ENCODE peak calls at places on chromosomes 5 and 9, in nine cellular contexts. H is HCT116, P is aorta, R is mesenchymal stem cell, T is lung, U is adrenal gland, F is A549, Z is uterus, A is PC-3. C is an unnamed sample. For H3K9me3, the result is how much of the 10 kb centered on the place peaks cover.

GRCh38 chr9:133869674-133870419 is 122.3 kb downstream of the VAV2 start:
- DNase-seq in H (no peak), P (no peak), R (no peak), T (no peak), U (peak), F (no peak), Z (no peak), A (no peak), C (no peak)

GRCh38 chr5:179288101-179288808 is 57.0 kb downstream of the ADAMTS2 start:
- DNase-seq in H (no peak), P (peak), R (no peak), T (no peak), U (no peak), F (no peak), Z (no peak), A (no peak), C (peak)

GRCh38 chr9:102497709-102498108 is 497.4 kb upstream of the CYLC2 start:
- DNase-seq in H (no peak), P (no peak), R (no peak), T (no peak), U (no peak), F (no peak), Z (no peak), A (no peak), C (no peak)

GRCh38 chr9:127105805-127106492 is 16.5 kb downstream of the ANGPTL2 start:
- DNase-seq in H (no peak), P (no peak), R (no peak), T (no peak), U (no peak), F (no peak), Z (no peak), A (no peak), C (peak)

GRCh38 chr9:119307471-119307870 is 61.8 kb downstream of the BRINP1 start:
- DNase-seq in H (no peak), P (no peak), R (no peak), T (no peak), U (no peak), F (no peak), Z (no peak), A (no peak), C (no peak)

GRCh38 chr5:63249960-63250359 is 671.3 kb downstream of the LRRC70 start:
- DNase-seq in H (no peak), P (no peak), R (no peak), T (no peak), U (no peak), F (no peak), Z (no peak), A (peak), C (no peak)

GRCh38 chr9:7841831-7842230 is 42.3 kb upstream of the DMAC1 start:
- DNase-seq in H (no peak), P (no peak), R (no peak), T (no peak), U (no peak), F (no peak), Z (no peak), A (no peak), C (no peak)

GRCh38 chr5:80644900-80645299 is 9.6 kb upstream of the MSH3 start:
- DNase-seq in H (no peak), P (no peak), R (no peak), T (no peak), U (no peak), F (no peak), Z (no peak), A (no peak), C (no peak)

GRCh38 chr5:10596886-10597451 is 33.1 kb downstream of the ANKRD33B start:
- DNase-seq in H (no peak), P (no peak), R (peak), T (no peak), U (no peak), F (no peak), Z (no peak), A (no peak), C (no peak)

GRCh38 chr9:91954841-91955471 is 4.9 kb upstream of the ROR2 start:
- DNase-seq in H (peak), P (no peak), R (peak), T (no peak), U (peak), F (peak), Z (peak), A (peak), C (no peak)

GRCh38 chr5:127236254-127236653 is 54.3 kb upstream of the MEGF10 start:
- DNase-seq in H (no peak), P (no peak), R (peak), T (no peak), U (no peak), F (no peak), Z (no peak), A (no peak), C (no peak)

GRCh38 chr5:35470866-35471265 is 146.8 kb upstream of the SPEF2 start:
- DNase-seq in H (no peak), P (no peak), R (peak), T (no peak), U (peak), F (no peak), Z (peak), A (peak), C (no peak)

GRCh38 chr5:38994329-38994927 is 79.8 kb downstream of the RICTOR start:
- DNase-seq in H (peak), P (no peak), R (peak), T (peak), U (peak), F (peak), Z (peak), A (peak), C (no peak)

GRCh38 chr5:29170609-29171008 is 2022.9 kb upstream of the CDH6 start:
- DNase-seq in H (no peak), P (no peak), R (no peak), T (no peak), U (no peak), F (no peak), Z (no peak), A (no peak), C (no peak)

GRCh38 chr5:29175774-29176173 is 2017.7 kb upstream of the CDH6 start:
- DNase-seq in H (no peak), P (no peak), R (no peak), T (no peak), U (no peak), F (no peak), Z (no peak), A (no peak), C (no peak)

GRCh38 chr5:29169851-29170250 is 2023.6 kb upstream of the CDH6 start:
- DNase-seq in H (no peak), P (no peak), R (no peak), T (no peak), U (no peak), F (no peak), Z (no peak), A (no peak), C (no peak)
- H3K9me3 ChIP-seq in H (under half), P (under half), R (under half), T (under half), U (under half), F (under half), Z (under half), A (under half), C (under half)

DNA sequence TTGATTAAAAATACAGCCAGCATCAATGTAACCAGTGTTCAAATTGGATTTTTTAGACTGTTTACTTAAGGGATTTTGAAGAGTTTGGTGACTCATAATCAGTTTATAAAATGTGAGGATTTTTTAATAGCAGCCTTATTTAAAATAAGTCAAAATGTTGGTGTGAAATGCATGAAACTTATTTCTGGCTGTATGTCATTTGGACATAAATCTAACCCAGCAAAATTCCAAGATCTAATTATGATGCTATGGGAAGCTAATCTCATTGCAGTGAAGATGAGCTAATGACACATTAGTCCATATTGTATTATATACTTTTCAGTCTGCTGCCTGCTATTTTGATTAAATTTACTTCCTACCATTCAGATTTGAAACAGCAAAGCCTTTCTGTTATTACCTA is 140.3 kb downstream of the AOPEP start:
- DNase-seq in H (no peak), P (no peak), R (no peak), T (no peak), U (no peak), F (no peak), Z (no peak), A (no peak), C (no peak)
- H3K4me3 ChIP-seq in H (peak), P (no peak), R (no peak), T (no peak), U (no peak), F (no peak), Z (no peak), A (peak), C (no peak)

GRCh38 chr5:18553269-18553668 is 919.0 kb downstream of the TAF11L14 start:
- DNase-seq in H (no peak), P (no peak), R (peak), T (peak), U (peak), F (peak), Z (no peak), A (peak), C (no peak)

GRCh38 chr5:18546570-18546969 is 912.3 kb downstream of the TAF11L14 start:
- DNase-seq in H (no peak), P (no peak), R (no peak), T (no peak), U (no peak), F (no peak), Z (no peak), A (no peak), C (no peak)

DNA sequence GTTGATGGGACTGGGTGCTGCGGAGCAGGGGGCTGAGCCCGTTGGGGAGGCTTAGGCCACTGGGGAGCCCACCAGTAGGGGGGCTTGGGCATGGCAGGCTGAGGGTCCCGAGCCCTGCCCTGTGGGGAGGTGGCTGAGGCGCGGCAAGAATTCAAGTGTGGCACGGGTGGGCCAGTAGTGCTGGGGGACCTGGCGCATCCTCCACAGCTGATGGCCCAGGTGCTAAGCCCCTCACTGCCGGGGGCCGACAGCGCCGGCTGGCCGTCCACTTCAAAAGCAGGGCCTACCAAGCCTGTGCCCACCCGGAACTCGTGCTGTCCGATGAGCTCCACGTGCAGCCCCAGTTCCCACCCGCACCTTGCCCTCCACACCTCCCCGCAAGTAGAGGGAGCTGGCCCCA is 917.5 kb downstream of the TAF11L14 start:
- DNase-seq in H (no peak), P (no peak), R (no peak), T (no peak), U (no peak), F (no peak), Z (no peak), A (no peak), C (no peak)
- H3K9me3 ChIP-seq in H (under half), P (under half), R (under half), T (under half), U (under half), F (under half), Z (under half), A (under half), C (under half)

GRCh38 chr5:74502479-74502950 is 138.0 kb downstream of the ENC1 start:
- DNase-seq in H (no peak), P (no peak), R (no peak), T (no peak), U (no peak), F (no peak), Z (no peak), A (no peak), C (no peak)

GRCh38 chr5:74504463-74504862 is 136.1 kb downstream of the ENC1 start:
- DNase-seq in H (no peak), P (no peak), R (no peak), T (no peak), U (no peak), F (no peak), Z (no peak), A (no peak), C (no peak)

GRCh38 chr5:74510476-74510875 is 130.1 kb downstream of the ENC1 start:
- DNase-seq in H (no peak), P (no peak), R (no peak), T (no peak), U (no peak), F (no peak), Z (no peak), A (no peak), C (no peak)

GRCh38 chr5:74506119-74506518 is 134.4 kb downstream of the ENC1 start:
- DNase-seq in H (no peak), P (no peak), R (no peak), T (no peak), U (no peak), F (no peak), Z (no peak), A (no peak), C (no peak)

GRCh38 chr5:74507596-74507995 is 132.9 kb downstream of the ENC1 start:
- DNase-seq in H (no peak), P (no peak), R (no peak), T (no peak), U (no peak), F (no peak), Z (no peak), A (no peak), C (no peak)
- H3K4me3 ChIP-seq in H (no peak), P (no peak), R (no peak), T (no peak), U (no peak), F (no peak), Z (no peak), A (no peak), C (no peak)

GRCh38 chr9:113926211-113926610 is 50.1 kb downstream of the ZNF618 start:
- DNase-seq in H (no peak), P (no peak), R (no peak), T (no peak), U (no peak), F (no peak), Z (no peak), A (no peak), C (no peak)
- H3K9me3 ChIP-seq in H (under half), P (under half), R (under half), T (under half), U (under half), F (under half), Z (under half), A (under half), C (half or more)

GRCh38 chr5:60541980-60542379 is 158.0 kb downstream of the DEPDC1B start:
- DNase-seq in H (no peak), P (no peak), R (peak), T (no peak), U (peak), F (no peak), Z (no peak), A (no peak), C (no peak)
- H3K4me3 ChIP-seq in H (no peak), P (no peak), R (no peak), T (no peak), U (no peak), F (no peak), Z (no peak), A (no peak), C (no peak)

GRCh38 chr5:140753561-140753960 is 32.4 kb upstream of the PCDHA1 start:
- DNase-seq in H (no peak), P (no peak), R (no peak), T (no peak), U (no peak), F (no peak), Z (no peak), A (no peak), C (no peak)
- H3K9me3 ChIP-seq in H (under half), P (under half), R (half or more), T (under half), U (under half), F (under half), Z (under half), A (under half), C (half or more)